ENCODE peak calls at places on chromosomes 11 and 22, in four cellular contexts. P is K562, B is HCT116, N is HepG2. C is an unnamed sample.

GRCh38 chr22:18104566-18104965 is 6.0 kb upstream of the TUBA8 start:
- DNase-seq in B (no peak), N (no peak), P (no peak), C (no peak)

GRCh38 chr11:106917973-106918372 is 100.3 kb downstream of the GUCY1A2 start:
- DNase-seq in P (peak; percentile 11), B (peak; percentile 18), N (peak; percentile 1), C (no peak)

GRCh38 chr22:50114221-50114981 is 24.6 kb downstream of the MOV10L1 start:
- DNase-seq in N (no peak), B (no peak), P (no peak), C (no peak)

GRCh38 chr11:22193348-22194051 is 615 bp downstream of the ANO5 start:
- DNase-seq in P (peak; percentile 6), N (no peak), B (no peak), C (no peak)

GRCh38 chr22:41682033-41682807 is 6.4 kb downstream of the SNU13 start:
- DNase-seq in N (peak; percentile 80), P (peak; percentile 94), B (peak; percentile 73), C (no peak)

GRCh38 chr11:6321961-6322362 is 1.7 kb upstream of the CAVIN3 start:
- DNase-seq in B (peak; percentile 52), N (no peak), P (no peak), C (peak; percentile 71)

GRCh38 chr22:30694638-30695350 is at the start of gene OSBP2:
- DNase-seq in B (no peak), N (no peak), P (no peak), C (no peak)

GRCh38 chr11:12707500-12707880 is 33.3 kb downstream of the TEAD1 start:
- DNase-seq in N (no peak), B (no peak), P (no peak), C (no peak)

GRCh38 chr11:72216638-72217037 is at the start of gene FOLR2:
- DNase-seq in N (no peak), P (no peak), B (no peak), C (no peak)

GRCh38 chr11:73235236-73235786 is 17.2 kb downstream of the P2RY2 start:
- DNase-seq in P (no peak), B (no peak), N (no peak), C (no peak)

GRCh38 chr11:130511765-130512164 is 63.3 kb downstream of the ADAMTS15 start:
- DNase-seq in P (no peak), B (no peak), N (no peak), C (no peak)

GRCh38 chr11:41414771-41415440 is 44.5 kb downstream of the LRRC4C start:
- DNase-seq in B (no peak), P (no peak), N (no peak), C (no peak)

GRCh38 chr11:37320921-37321320 is 722.9 kb upstream of the RAG2 start:
- DNase-seq in P (no peak), B (no peak), N (no peak), C (no peak)

GRCh38 chr11:128927683-128928336 is 14.9 kb downstream of the TP53AIP1 start:
- DNase-seq in N (no peak), B (no peak), P (no peak), C (no peak)

GRCh38 chr11:44700009-44700408 is 26.8 kb upstream of the TSPAN18 start:
- DNase-seq in N (no peak), P (no peak), B (no peak), C (no peak)

GRCh38 chr22:36636916-36637315 is 66.6 kb downstream of the CACNG2 start:
- DNase-seq in P (no peak), B (no peak), N (no peak), C (no peak)

GRCh38 chr11:2305862-2306823 is 4.3 kb downstream of the TSPAN32 start:
- DNase-seq in B (no peak), P (peak; percentile 27), N (no peak), C (no peak)

GRCh38 chr11:69035150-69035958 is 13.4 kb upstream of the TPCN2 start:
- DNase-seq in N (no peak), P (no peak), B (no peak), C (no peak)

GRCh38 chr11:2665747-2666710 is 33.8 kb downstream of the KCNQ1OT1 start:
- DNase-seq in B (no peak), N (no peak), P (no peak), C (no peak)

GRCh38 chr22:33656808-33657628 is 263.3 kb downstream of the LARGE1 start:
- DNase-seq in N (no peak), B (no peak), P (no peak), C (no peak)

GRCh38 chr22:21837184-21837979 is 30.1 kb downstream of the MAPK1 start:
- DNase-seq in P (no peak), N (peak; percentile 72), B (peak; percentile 39), C (no peak)

DNA sequence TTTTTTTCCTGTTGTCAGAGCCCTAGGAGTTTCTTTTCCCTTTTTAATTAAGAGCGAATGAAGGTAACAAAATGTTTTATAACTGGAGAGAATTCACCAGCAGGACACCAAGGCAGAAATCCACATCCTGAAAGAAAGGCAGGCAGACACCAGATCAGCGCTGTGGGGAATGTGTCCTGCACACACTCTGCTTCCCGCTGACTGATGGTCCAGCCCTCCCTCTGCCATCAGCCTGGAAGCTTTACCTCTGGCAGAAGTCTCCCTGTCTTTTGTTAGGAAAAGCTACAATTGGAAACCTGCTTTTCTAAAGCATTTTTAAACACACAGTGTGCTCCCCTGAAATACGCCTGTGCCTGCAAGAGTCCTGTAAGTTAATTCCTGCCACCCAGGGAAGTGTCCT is 638.5 kb downstream of the NTM start:
- DNase-seq in B (no peak), N (no peak), P (no peak), C (no peak)
- TF ChIP-seq REST in B (no peak), N (no peak), P (no peak), C (no peak)

DNA sequence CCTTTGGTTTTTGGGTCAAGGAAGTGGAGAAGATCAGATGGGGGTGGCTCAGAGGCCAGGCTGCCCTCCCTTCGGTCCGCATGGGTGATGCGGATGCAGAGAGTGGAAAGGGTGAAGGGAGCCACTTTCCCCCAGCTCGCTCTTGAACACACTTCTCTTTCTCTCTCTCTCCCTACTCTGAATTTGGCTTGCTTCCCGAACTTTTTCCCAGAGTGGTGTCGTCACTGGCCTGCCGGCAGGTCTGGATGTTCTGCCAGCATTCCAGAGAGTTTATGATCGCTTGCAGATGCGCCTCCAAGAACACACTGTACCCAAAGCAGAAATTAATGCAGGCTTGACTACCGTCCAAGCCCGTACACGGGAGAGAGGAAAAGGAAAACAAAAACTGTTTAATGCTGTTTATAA is 103.2 kb downstream of the ZBTB16 start:
- DNase-seq in P (no peak), B (no peak), N (no peak), C (no peak)
- TF ChIP-seq TCF7L2 in P (no peak), B (no peak), N (no peak), C (no peak)

GRCh38 chr11:61356701-61357100 is 5.0 kb downstream of the CYB561A3 start:
- DNase-seq in B (no peak), P (no peak), N (no peak), C (no peak)

GRCh38 chr11:61358566-61358965 is 3.1 kb downstream of the CYB561A3 start:
- DNase-seq in N (no peak), P (no peak), B (no peak), C (no peak)

GRCh38 chr11:61357233-61357893 is 4.3 kb downstream of the CYB561A3 start:
- DNase-seq in N (no peak), B (no peak), P (no peak), C (no peak)

GRCh38 chr11:61359541-61359940 is 2.1 kb downstream of the CYB561A3 start:
- DNase-seq in P (no peak), N (no peak), B (no peak), C (no peak)

GRCh38 chr11:61357894-61358239 is 3.8 kb downstream of the CYB561A3 start:
- DNase-seq in B (no peak), P (no peak), N (no peak), C (no peak)
- H3K27ac ChIP-seq in B (no peak overlapping the region), P (no peak overlapping the region), N (no peak overlapping the region), C (no peak overlapping the region)

GRCh38 chr22:32016081-32016480 is 27.0 kb upstream of the SLC5A1 start:
- DNase-seq in P (no peak), N (no peak), B (no peak), C (no peak)
- TF ChIP-seq REST in P (no peak), N (no peak), B (no peak), C (no peak)

GRCh38 chr22:35330258-35330861 is 30.7 kb downstream of the TOM1 start:
- DNase-seq in B (no peak), N (no peak), P (no peak), C (no peak)
- TF ChIP-seq TCF7L2 in B (no peak), N (no peak), P (no peak), C (no peak)

GRCh38 chr11:85953491-85954143 is 98.4 kb downstream of the CCDC83 start:
- DNase-seq in B (no peak), N (no peak), P (peak; percentile 14), C (no peak)
- H3K27ac ChIP-seq in B (no peak overlapping the region), N (no peak overlapping the region), P (no peak overlapping the region), C (no peak overlapping the region)

C was measured in Panc1.